ENCODE peak calls at places on chromosomes 13 and 19, in six cellular contexts. N, I, C, J, H and F are unnamed samples. For H3K4me1, the result is how much of the 10 kb centered on the place peaks cover.

GRCh38 chr13:27360562-27360961 is 63.9 kb upstream of the GTF3A start:
- DNase-seq in C (no peak), N (no peak), H (no peak), I (no peak), J (no peak), F (no peak)

GRCh38 chr13:32284927-32285632 is 30.1 kb downstream of the ZAR1L start:
- DNase-seq in N (no peak), I (no peak), J (no peak), C (no peak), H (peak), F (no peak)

GRCh38 chr13:65932013-65932412 is 1298.1 kb downstream of the PCDH9 start:
- DNase-seq in H (no peak), J (no peak), N (no peak), I (no peak), C (no peak), F (no peak)

GRCh38 chr13:39381456-39381855 is 221.5 kb downstream of the LHFPL6 start:
- DNase-seq in H (no peak), J (no peak), I (no peak), C (no peak), N (no peak), F (no peak)

GRCh38 chr13:32025730-32026129 is 5.8 kb upstream of the FRY start:
- DNase-seq in I (no peak), H (no peak), N (no peak), J (no peak), C (no peak), F (no peak)

GRCh38 chr19:16825312-16826168 is 3.7 kb upstream of the SIN3B start:
- DNase-seq in N (no peak), C (peak), I (no peak), J (peak), H (peak), F (no peak)

GRCh38 chr19:10019246-10019645 is 6.0 kb downstream of the RDH8 start:
- DNase-seq in J (no peak), H (no peak), I (no peak), C (no peak), N (no peak), F (no peak)

GRCh38 chr13:31945202-31945978 is 86.2 kb upstream of the FRY start:
- DNase-seq in I (peak), C (peak), J (peak), H (peak), N (no peak), F (no peak)

GRCh38 chr19:4012092-4012974 is 4.8 kb downstream of the PIAS4 start:
- DNase-seq in H (no peak), C (no peak), J (no peak), N (no peak), I (no peak), F (no peak)

GRCh38 chr13:71240906-71241305 is 626.1 kb downstream of the DACH1 start:
- DNase-seq in C (peak), N (no peak), H (no peak), I (no peak), J (no peak), F (no peak)

GRCh38 chr13:113119166-113119821 is 3.3 kb upstream of the F10 start:
- DNase-seq in C (no peak), J (no peak), H (no peak), I (no peak), N (no peak), F (no peak)

GRCh38 chr13:97521726-97522125 is 87.8 kb downstream of the RAP2A start:
- DNase-seq in J (no peak), H (no peak), I (no peak), C (no peak), N (no peak), F (no peak)

GRCh38 chr13:49954674-49955455 is 18.7 kb upstream of the SPRYD7 start:
- DNase-seq in J (no peak), N (no peak), I (no peak), H (no peak), C (no peak), F (no peak)

DNA sequence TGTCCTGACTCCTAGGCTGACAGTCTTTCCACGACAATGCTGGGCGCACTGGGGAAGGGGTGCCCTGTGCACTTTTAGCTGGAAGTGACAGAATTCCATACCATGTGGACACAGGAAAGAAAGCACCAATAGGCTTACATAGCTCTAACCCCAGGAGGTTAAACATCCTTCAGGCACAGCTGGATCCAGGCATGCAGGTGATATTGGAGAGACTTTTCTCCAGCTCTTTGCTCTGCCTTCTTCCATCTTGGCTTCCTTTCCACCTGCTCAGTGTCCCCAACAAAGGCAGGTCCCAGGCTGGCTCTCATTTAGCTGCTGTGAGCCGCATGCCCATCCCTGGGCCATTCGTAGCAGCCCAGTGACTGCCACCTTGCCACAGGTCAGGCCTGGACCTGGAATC is 61.1 kb upstream of the LDLR start:
- DNase-seq in I (no peak), C (no peak), J (no peak), H (no peak), N (no peak), F (no peak)
- H3K4me1 ChIP-seq in I (under half), C (under half), J (under half), H (under half), N (under half), F (under half)

DNA sequence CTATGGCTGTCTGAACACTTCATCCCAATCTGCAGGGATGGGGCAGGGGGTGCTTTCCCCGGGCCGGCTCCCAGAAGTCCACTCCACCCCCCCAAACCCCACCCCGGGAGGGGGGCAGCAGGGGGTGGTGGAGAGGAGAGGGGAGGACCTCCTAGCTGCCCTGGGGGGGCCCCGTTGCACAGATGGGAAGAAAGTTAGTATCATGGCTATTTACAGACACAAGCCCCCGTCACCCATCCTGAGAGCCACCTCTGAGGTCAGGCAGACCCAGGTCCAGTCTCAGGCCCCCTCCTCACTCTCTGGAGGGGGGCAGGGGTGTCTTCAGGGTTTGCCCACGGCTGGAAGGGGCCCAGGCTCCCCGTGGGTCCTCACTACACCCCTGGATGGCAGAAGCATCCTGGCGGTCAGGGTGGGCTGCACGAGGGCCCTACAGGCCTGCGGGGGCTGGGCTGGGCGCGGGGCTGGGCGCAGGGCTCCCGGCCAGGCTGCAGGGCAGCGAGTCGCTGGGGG is 5.8 kb upstream of the REXO1 start:
- DNase-seq in H (no peak), J (peak), C (no peak), N (no peak), I (no peak), F (no peak)
- H3K4me3 ChIP-seq in H (no peak), J (no peak), C (peak), N (no peak), I (no peak), F (no peak)

GRCh38 chr19:6723108-6723618 is 2.7 kb upstream of the C3 start:
- DNase-seq in I (no peak), N (no peak), H (peak), J (peak), C (no peak), F (no peak)

GRCh38 chr19:6728346-6728745 is 7.9 kb upstream of the C3 start:
- DNase-seq in J (no peak), C (no peak), N (peak), I (no peak), H (no peak), F (no peak)

GRCh38 chr19:6723738-6724137 is 3.3 kb upstream of the C3 start:
- DNase-seq in N (peak), H (no peak), J (no peak), C (no peak), I (no peak), F (no peak)

GRCh38 chr19:6724631-6725185 is 4.3 kb upstream of the C3 start:
- DNase-seq in H (no peak), C (no peak), N (no peak), I (no peak), J (no peak), F (no peak)

GRCh38 chr19:6725513-6726231 is 5.2 kb upstream of the C3 start:
- DNase-seq in I (no peak), H (no peak), J (no peak), N (no peak), C (no peak), F (no peak)
- H3K4me1 ChIP-seq in I (under half), H (under half), J (under half), N (under half), C (under half), F (under half)

GRCh38 chr19:7348587-7349230 is at the start of gene ARHGEF18:
- DNase-seq in I (no peak), J (no peak), H (no peak), N (peak), C (no peak), F (no peak)
- H3K4me3 ChIP-seq in I (no peak), J (no peak), H (no peak), N (peak), C (no peak), F (peak)

GRCh38 chr19:13093407-13094284 is 9.0 kb downstream of the LYL1 start:
- DNase-seq in H (peak), N (peak), C (peak), J (peak), I (peak), F (peak)
- H3K4me1 ChIP-seq in H (half or more), N (under half), C (under half), J (under half), I (under half), F (under half)

GRCh38 chr19:52048604-52049493 is at the start of gene ZNF432:
- DNase-seq in N (peak), H (peak), I (peak), J (peak), C (peak), F (peak)
- H3K4me3 ChIP-seq in N (peak), H (peak), I (peak), J (peak), C (peak), F (peak)

GRCh38 chr19:7700128-7700470 is 1.8 kb downstream of the FCER2 start:
- DNase-seq in C (no peak), H (no peak), J (no peak), I (no peak), N (no peak), F (no peak)

GRCh38 chr19:7697721-7698287 is 4.1 kb downstream of the FCER2 start:
- DNase-seq in I (no peak), J (no peak), N (no peak), C (no peak), H (no peak), F (no peak)

GRCh38 chr19:7698583-7698982 is 3.3 kb downstream of the FCER2 start:
- DNase-seq in H (no peak), N (no peak), C (no peak), J (no peak), I (no peak), F (no peak)

GRCh38 chr19:7699422-7700127 is 2.4 kb downstream of the FCER2 start:
- DNase-seq in I (no peak), N (no peak), H (no peak), C (no peak), J (no peak), F (no peak)

GRCh38 chr19:7699003-7699402 is 2.9 kb downstream of the FCER2 start:
- DNase-seq in H (no peak), N (no peak), J (no peak), I (no peak), C (no peak), F (no peak)
- H3K4me1 ChIP-seq in H (under half), N (under half), J (under half), I (under half), C (under half), F (under half)

DNA sequence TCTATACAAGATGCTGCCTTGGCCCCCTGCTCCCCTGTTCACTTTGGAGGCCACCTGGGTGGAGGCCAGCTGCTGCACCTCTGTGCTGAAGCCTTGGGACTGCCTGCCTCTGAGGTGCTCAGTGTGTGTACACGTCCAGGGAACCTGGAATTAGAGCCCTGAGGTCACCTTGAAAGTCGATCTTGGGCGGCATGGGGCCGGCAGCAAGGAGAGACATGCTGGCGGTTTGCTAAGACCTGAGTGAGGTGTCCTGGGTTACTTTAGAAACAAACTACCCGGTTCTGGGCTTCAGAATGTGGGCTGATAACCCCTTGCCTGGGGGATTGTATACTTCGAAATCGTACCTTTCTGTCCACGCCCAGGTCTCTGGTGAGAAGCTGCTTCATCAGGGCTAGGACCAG is 25.5 kb downstream of the TSSK6 start:
- DNase-seq in H (no peak), I (no peak), N (no peak), J (no peak), C (no peak), F (no peak)
- H3K4me3 ChIP-seq in H (no peak), I (no peak), N (no peak), J (peak), C (peak), F (no peak)